ENCODE peak calls at places on chromosomes 2 and 18, in six cellular contexts. E, O, K, Q, Z and M are unnamed samples.

GRCh38 chr2:166361351-166362153 is 14.2 kb downstream of the SCN9A start:
- DNase-seq in E (peak; percentile 13), O (no peak), K (peak; percentile 76), Q (no peak), Z (no peak), M (peak; percentile 66)

GRCh38 chr2:133026536-133027177 is 356.7 kb upstream of the LYPD1 start:
- DNase-seq in E (no peak), O (no peak), K (peak; percentile 3), Q (no peak), Z (no peak), M (no peak)

GRCh38 chr2:38386377-38386776 is 9.3 kb upstream of the ATL2 start:
- DNase-seq in E (no peak), O (no peak), K (no peak), Q (no peak), Z (no peak), M (no peak)

GRCh38 chr18:7021994-7022840 is 95.4 kb downstream of the LAMA1 start:
- DNase-seq in E (peak; percentile 63), O (no peak), K (peak; percentile 73), Q (no peak), Z (no peak), M (peak; percentile 49)

GRCh38 chr18:70463085-70463484 is 174.2 kb downstream of the SOCS6 start:
- DNase-seq in E (no peak), O (no peak), K (no peak), Q (no peak), Z (no peak), M (no peak)

GRCh38 chr18:58784601-58785137 is 80.0 kb upstream of the ZNF532 start:
- DNase-seq in E (no peak), O (no peak), K (no peak), Q (no peak), Z (no peak), M (no peak)

GRCh38 chr18:48186084-48186798 is 222.9 kb downstream of the ZBTB7C start:
- DNase-seq in E (no peak), O (no peak), K (no peak), Q (no peak), Z (peak; percentile 42), M (no peak)

GRCh38 chr2:33153008-33153407 is 206.3 kb downstream of the LTBP1 start:
- DNase-seq in E (no peak), O (no peak), K (peak; percentile 92), Q (no peak), Z (no peak), M (peak; percentile 92)

GRCh38 chr2:58967736-58968135 is 726.6 kb upstream of the FANCL start:
- DNase-seq in E (no peak), O (no peak), K (no peak), Q (no peak), Z (peak; percentile 16), M (no peak)

GRCh38 chr2:192190474-192190873 is 4.3 kb downstream of the TMEFF2 start:
- DNase-seq in E (no peak), O (no peak), K (peak; percentile 75), Q (no peak), Z (no peak), M (peak; percentile 66)

GRCh38 chr2:96167407-96168013 is 22.3 kb upstream of the DUSP2 start:
- DNase-seq in E (no peak), O (no peak), K (no peak), Q (no peak), Z (no peak), M (no peak)

GRCh38 chr2:231364961-231365810 is 30.3 kb upstream of the B3GNT7 start:
- DNase-seq in E (peak; percentile 60), O (no peak), K (peak; percentile 72), Q (peak; percentile 60), Z (no peak), M (peak; percentile 26)

GRCh38 chr2:178070824-178071223 is 1.8 kb downstream of the PDE11A start:
- DNase-seq in E (no peak), O (no peak), K (no peak), Q (no peak), Z (no peak), M (peak; percentile 22)

GRCh38 chr2:101307950-101308431 is 510 bp downstream of the RNF149 start:
- DNase-seq in E (peak; percentile 25), O (no peak), K (peak; percentile 16), Q (no peak), Z (peak; percentile 34), M (no peak)

GRCh38 chr2:176090870-176091269 is 1.7 kb upstream of the HOXD13 start:
- DNase-seq in E (no peak), O (no peak), K (no peak), Q (no peak), Z (no peak), M (no peak)

GRCh38 chr2:120344214-120344990 is 1.5 kb upstream of the INHBB start:
- DNase-seq in E (peak; percentile 50), O (no peak), K (no peak), Q (peak; percentile 81), Z (no peak), M (no peak)

GRCh38 chr2:112480540-112481049 is 1.4 kb upstream of the TTL start:
- DNase-seq in E (peak; percentile 34), O (no peak), K (no peak), Q (no peak), Z (no peak), M (no peak)

GRCh38 chr18:58161659-58162058 is 117.6 kb downstream of the NEDD4L start:
- DNase-seq in E (no peak), O (no peak), K (peak; percentile 50), Q (no peak), Z (no peak), M (peak; percentile 37)

GRCh38 chr2:26561918-26562810 is 79.0 kb downstream of the CIB4 start:
- DNase-seq in E (no peak), O (peak; percentile 79), K (peak; percentile 5), Q (no peak), Z (no peak), M (peak; percentile 5)

GRCh38 chr2:145157626-145158025 is 637.7 kb upstream of the ZEB2 start:
- DNase-seq in E (no peak), O (no peak), K (peak; percentile 70), Q (no peak), Z (no peak), M (no peak)

GRCh38 chr2:1631292-1632005 is 112.9 kb downstream of the PXDN start:
- DNase-seq in E (no peak), O (no peak), K (no peak), Q (no peak), Z (no peak), M (no peak)

GRCh38 chr2:122706757-122707223 is 951.3 kb downstream of the TSN start:
- DNase-seq in E (no peak), O (no peak), K (no peak), Q (no peak), Z (no peak), M (no peak)

GRCh38 chr2:196242131-196242620 is 70.8 kb upstream of the STK17B start:
- DNase-seq in E (no peak), O (peak; percentile 66), K (no peak), Q (no peak), Z (no peak), M (peak; percentile 72)

GRCh38 chr2:70354264-70354949 is 52.5 kb upstream of the FAM136A start:
- DNase-seq in E (no peak), O (no peak), K (no peak), Q (no peak), Z (no peak), M (peak; percentile 3)

GRCh38 chr18:76350134-76351025 is 144.7 kb downstream of the ZNF516 start:
- DNase-seq in E (no peak), O (peak; percentile 66), K (no peak), Q (no peak), Z (peak; percentile 36), M (no peak)

GRCh38 chr2:45265336-45265735 is 256.1 kb upstream of the SIX2 start:
- DNase-seq in E (no peak), O (no peak), K (no peak), Q (no peak), Z (no peak), M (no peak)

GRCh38 chr2:18520605-18521031 is 39.8 kb downstream of the RDH14 start:
- DNase-seq in E (peak; percentile 90), O (peak; percentile 86), K (peak; percentile 90), Q (peak; percentile 79), Z (peak; percentile 84), M (peak; percentile 84)

GRCh38 chr18:65737346-65737745 is 13.5 kb upstream of the CDH7 start:
- DNase-seq in E (no peak), O (no peak), K (no peak), Q (no peak), Z (no peak), M (no peak)

DNA sequence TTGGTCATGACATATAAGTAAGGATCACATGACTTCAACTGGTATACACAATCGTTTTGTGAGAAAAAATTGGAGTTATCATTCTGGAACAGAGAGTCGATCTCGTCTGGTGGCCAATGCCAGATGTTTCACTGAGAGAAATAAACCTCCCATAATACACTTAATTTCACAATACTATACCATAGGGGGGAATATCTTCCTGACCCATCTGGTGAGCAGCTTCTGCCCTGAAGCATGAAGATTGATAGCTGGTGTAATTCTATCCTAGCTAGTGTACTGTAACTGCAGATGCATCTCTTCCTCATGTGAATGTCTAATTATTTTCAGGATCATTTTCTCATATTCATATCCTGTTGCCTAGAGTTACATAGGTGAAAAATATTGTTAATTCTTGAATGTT is 15.6 kb upstream of the CDH7 start:
- DNase-seq in E (no peak), O (no peak), K (no peak), Q (no peak), Z (no peak), M (no peak)
- TF ChIP-seq CTCF in E (no peak), O (no peak), K (no peak), Q (no peak), Z (no peak), M (no peak)

DNA sequence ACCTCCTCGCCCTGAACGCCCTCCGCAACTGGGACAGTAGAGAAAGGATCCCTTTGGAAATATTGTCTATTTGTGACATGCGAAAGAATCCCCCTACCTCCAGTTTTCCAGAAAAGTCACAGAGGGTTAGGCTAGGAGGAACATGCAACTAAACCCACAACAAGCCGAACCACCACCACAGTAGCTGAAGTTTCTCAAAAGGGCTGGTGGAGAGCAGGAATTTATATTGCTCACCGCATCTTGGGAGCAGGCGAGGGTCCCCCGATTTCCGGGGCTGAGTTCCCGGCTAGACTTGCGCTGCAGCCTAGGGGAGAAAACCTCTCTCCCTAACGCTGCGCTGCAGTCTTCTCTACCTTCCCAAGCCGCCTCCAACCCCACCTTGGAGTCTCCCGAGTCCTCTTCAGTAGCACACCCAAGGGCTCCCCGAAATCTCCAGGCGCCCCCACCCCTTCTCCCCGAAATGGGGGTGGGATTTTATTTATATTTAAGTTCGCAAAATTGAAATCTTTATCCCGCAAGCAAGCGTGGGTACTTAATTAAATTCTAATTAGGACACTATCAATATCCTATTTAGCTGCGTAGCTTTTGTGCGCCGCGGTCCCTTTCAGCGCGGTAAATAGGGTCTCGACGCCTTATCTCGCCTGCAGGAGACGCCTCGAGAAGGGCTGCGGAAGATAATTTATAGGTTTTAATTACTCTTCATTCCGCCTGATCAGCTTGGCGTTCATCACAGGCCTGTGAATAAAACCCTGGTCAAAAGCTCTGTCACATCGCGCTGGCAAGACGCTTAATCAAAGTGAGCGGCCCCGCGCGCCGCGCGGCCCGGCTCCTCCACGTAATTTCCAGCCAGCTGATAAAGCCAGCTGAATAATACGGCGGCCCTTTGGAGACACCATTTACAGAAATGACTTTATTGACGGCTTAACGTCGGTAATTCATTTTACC is 2.0 kb upstream of the EN1 start:
- DNase-seq in E (no peak), O (no peak), K (no peak), Q (no peak), Z (no peak), M (no peak)
- H3K4me3 ChIP-seq in E (no peak overlapping the region), O (no peak overlapping the region), K (no peak overlapping the region), Q (no peak overlapping the region), Z (no peak overlapping the region), M (no peak overlapping the region)

GRCh38 chr18:29439398-29439797 is 1262.5 kb upstream of the CDH2 start:
- DNase-seq in E (no peak), O (no peak), K (no peak), Q (no peak), Z (no peak), M (no peak)
- TF ChIP-seq CTCF in E (no peak), O (no peak), K (peak; percentile 50), Q (no peak), Z (no peak), M (peak; percentile 13)

GRCh38 chr2:238425505-238425978 is 1.2 kb upstream of the ASB1 start:
- DNase-seq in E (no peak), O (no peak), K (no peak), Q (no peak), Z (no peak), M (no peak)
- H3K4me3 ChIP-seq in E (peak overlapping the region; percentile 93), O (peak overlapping the region; percentile 93), K (peak overlapping the region; percentile 79), Q (no peak overlapping the region), Z (peak overlapping the region; percentile 90), M (no peak overlapping the region)